ENCODE peak calls at places on chromosomes 2 and 18, in eight cellular contexts. A, Y, B, O, P, S, T and D are unnamed samples.

GRCh38 chr2:144860421-144860820 is 340.5 kb upstream of the ZEB2 start:
- DNase-seq in B (no peak), T (no peak), S (no peak), A (no peak), Y (no peak), O (no peak), P (no peak), D (no peak)

GRCh38 chr2:42867093-42868065 is 75.0 kb upstream of the HAAO start:
- DNase-seq in O (no peak), B (no peak), T (no peak), A (no peak), S (no peak), Y (no peak), P (no peak), D (no peak)

GRCh38 chr2:2256011-2256410 is 75.1 kb downstream of the MYT1L start:
- DNase-seq in O (no peak), P (no peak), A (no peak), S (no peak), T (no peak), B (no peak), Y (no peak), D (no peak)

GRCh38 chr2:174259981-174260380 is 11.6 kb upstream of the OLA1 start:
- DNase-seq in Y (no peak), S (peak; percentile 97), A (peak; percentile 80), B (no peak), O (peak; percentile 61), T (no peak), P (no peak), D (no peak)

GRCh38 chr2:141384676-141385075 is 746.1 kb downstream of the LRP1B start:
- DNase-seq in T (no peak), A (peak; percentile 34), S (peak; percentile 9), P (no peak), O (no peak), B (no peak), Y (no peak), D (no peak)

GRCh38 chr18:6638470-6638869 is 91.0 kb upstream of the ARHGAP28 start:
- DNase-seq in B (no peak), A (no peak), O (no peak), S (peak; percentile 15), P (peak; percentile 29), T (no peak), Y (no peak), D (no peak)

GRCh38 chr2:229133155-229133772 is 137.8 kb downstream of the PID1 start:
- DNase-seq in S (peak; percentile 76), P (peak; percentile 58), A (peak; percentile 36), O (no peak), B (peak; percentile 35), T (no peak), Y (no peak), D (no peak)

GRCh38 chr2:71455741-71456569 is 2.6 kb downstream of the DYSF start:
- DNase-seq in S (no peak), B (peak; percentile 63), T (no peak), A (no peak), O (no peak), Y (no peak), P (no peak), D (no peak)

GRCh38 chr2:127219716-127220090 is 396 bp downstream of the CYP27C1 start:
- DNase-seq in T (peak; percentile 68), Y (no peak), A (no peak), S (no peak), O (no peak), P (no peak), B (peak; percentile 82), D (no peak)

GRCh38 chr2:223197046-223197445 is 145.1 kb downstream of the KCNE4 start:
- DNase-seq in B (no peak), S (no peak), Y (no peak), A (peak; percentile 29), T (no peak), O (no peak), P (no peak), D (no peak)

GRCh38 chr18:55088000-55088401 is 128.7 kb upstream of the CCDC68 start:
- DNase-seq in Y (no peak), A (no peak), O (no peak), B (no peak), S (no peak), T (no peak), P (no peak), D (no peak)

GRCh38 chr2:647003-647560 is 30.1 kb downstream of the TMEM18 start:
- DNase-seq in Y (no peak), P (no peak), B (no peak), A (no peak), T (peak; percentile 48), S (no peak), O (no peak), D (no peak)

GRCh38 chr2:160266078-160266551 is 66.0 kb upstream of the ITGB6 start:
- DNase-seq in A (no peak), B (no peak), T (no peak), P (no peak), O (no peak), S (no peak), Y (no peak), D (no peak)

GRCh38 chr18:77131100-77131651 is 1.4 kb downstream of the MBP start:
- DNase-seq in A (no peak), B (no peak), T (peak; percentile 64), Y (no peak), P (peak; percentile 75), S (peak; percentile 32), O (no peak), D (no peak)

GRCh38 chr18:45505497-45506206 is 109.6 kb upstream of the SLC14A2 start:
- DNase-seq in O (no peak), A (peak; percentile 32), P (no peak), B (no peak), T (no peak), Y (no peak), S (peak; percentile 46), D (no peak)

DNA sequence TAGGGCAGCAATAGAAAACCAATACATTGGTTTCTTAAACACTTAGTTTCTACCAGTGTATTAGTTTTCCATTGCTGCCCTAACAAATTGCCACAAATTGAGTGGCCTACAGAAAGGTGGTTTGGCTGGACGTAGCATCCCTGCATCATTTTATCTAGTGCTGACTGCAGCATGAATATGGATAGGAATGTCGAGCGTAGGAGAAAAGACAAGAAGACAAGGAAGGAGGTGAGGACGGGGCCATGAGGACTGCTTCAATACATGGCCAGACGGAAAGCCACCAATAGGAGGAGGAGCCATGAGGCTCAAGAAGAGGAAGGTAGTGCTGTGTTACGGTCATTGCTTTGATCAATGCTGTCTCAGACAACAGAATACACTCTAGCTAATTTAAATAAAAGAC is 154.5 kb upstream of the NDUFV2 start:
- DNase-seq in B (no peak), A (peak; percentile 10), Y (no peak), O (no peak), T (no peak), S (no peak), P (no peak), D (no peak)
- H3K27ac ChIP-seq in B (peak overlapping the region; percentile 94), A (peak overlapping the region; percentile 80), Y (no peak overlapping the region), O (peak overlapping the region; percentile 97), T (peak overlapping the region; percentile 90), S (peak overlapping the region; percentile 86), P (no peak overlapping the region), D (peak overlapping the region; percentile 55)

DNA sequence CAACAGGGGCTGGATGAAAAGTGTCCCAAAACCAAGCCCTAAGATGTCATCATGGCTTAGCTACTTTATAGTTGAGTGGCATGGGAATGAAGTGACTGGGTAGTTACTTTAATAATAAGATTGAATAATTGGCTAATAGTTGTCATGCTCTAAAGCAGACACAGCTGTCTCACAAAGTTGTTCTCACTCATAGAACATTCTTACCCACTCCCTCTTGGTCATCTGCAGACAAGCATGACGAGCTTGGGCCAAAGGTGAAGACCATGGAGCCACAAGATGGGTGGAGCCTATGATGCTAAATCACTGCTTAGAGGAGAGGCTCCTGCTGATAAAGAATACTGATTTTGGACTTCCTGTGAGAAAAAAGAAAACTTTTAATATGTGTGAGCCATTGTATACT is 62.4 kb upstream of the MMADHC start:
- DNase-seq in T (no peak), B (no peak), O (no peak), A (peak; percentile 89), Y (no peak), P (no peak), S (peak; percentile 69), D (no peak)
- H3K4me3 ChIP-seq in T (no peak overlapping the region), B (no peak overlapping the region), O (no peak overlapping the region), A (no peak overlapping the region), Y (no peak overlapping the region), P (no peak overlapping the region), S (no peak overlapping the region), D (no peak overlapping the region)

GRCh38 chr2:197838589-197838988 is 34.2 kb downstream of the PLCL1 start:
- DNase-seq in O (no peak), B (no peak), Y (no peak), S (no peak), T (no peak), A (no peak), P (no peak), D (no peak)
- H3K27ac ChIP-seq in O (no peak overlapping the region), B (peak overlapping the region; percentile 61), Y (no peak overlapping the region), S (peak overlapping the region; percentile 1), T (peak overlapping the region; percentile 56), A (no peak overlapping the region), P (no peak overlapping the region), D (no peak overlapping the region)

GRCh38 chr2:47518497-47519146 is 115.7 kb downstream of the MSH2 start:
- DNase-seq in Y (no peak), T (no peak), O (no peak), S (no peak), A (no peak), B (no peak), P (no peak), D (no peak)

GRCh38 chr2:47520825-47521665 is 118.1 kb downstream of the MSH2 start:
- DNase-seq in Y (no peak), S (peak; percentile 55), P (peak; percentile 61), T (no peak), O (no peak), A (no peak), B (peak; percentile 96), D (peak; percentile 83)

GRCh38 chr2:47519147-47519537 is 116.2 kb downstream of the MSH2 start:
- DNase-seq in S (no peak), P (no peak), Y (no peak), B (no peak), T (no peak), A (no peak), O (no peak), D (peak; percentile 73)

GRCh38 chr2:47520302-47520630 is 117.3 kb downstream of the MSH2 start:
- DNase-seq in A (no peak), Y (no peak), B (peak; percentile 54), S (no peak), P (no peak), T (no peak), O (no peak), D (peak; percentile 62)

DNA sequence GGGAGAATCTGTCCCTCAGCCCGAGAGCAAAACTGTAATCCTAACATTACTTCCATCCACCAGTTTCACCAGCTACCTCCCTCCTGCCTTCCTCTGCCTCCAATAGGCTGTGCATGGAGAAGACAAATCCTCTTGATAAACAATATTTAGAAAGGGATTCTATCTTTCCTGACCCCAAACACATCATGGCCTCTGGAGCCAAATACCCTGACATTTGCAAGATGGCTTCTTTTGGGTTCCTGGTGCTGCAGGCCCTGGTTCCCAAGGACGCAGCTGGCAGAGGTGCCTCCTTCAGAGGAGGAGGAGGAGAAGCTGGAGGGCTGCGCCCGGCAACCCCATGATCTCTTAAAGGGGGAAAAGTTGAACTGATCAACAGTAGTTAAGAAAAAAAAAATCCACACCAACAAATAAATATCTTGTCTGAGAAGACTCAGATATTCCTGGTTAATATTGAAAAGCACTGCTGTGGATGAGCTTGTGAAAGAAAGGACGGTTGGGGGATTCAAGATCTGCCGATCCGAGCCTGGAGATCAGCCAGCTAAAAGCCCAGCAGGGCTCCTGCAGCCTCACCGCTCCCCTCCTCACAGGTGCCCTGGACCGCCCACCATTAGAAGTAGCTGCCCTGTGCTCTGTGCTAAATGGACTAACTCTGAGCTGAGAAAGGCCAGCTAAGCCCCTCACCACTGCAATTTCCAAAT is 116.8 kb downstream of the MSH2 start:
- DNase-seq in T (no peak), A (no peak), Y (no peak), B (no peak), S (no peak), O (no peak), P (no peak), D (no peak)
- H3K4me3 ChIP-seq in T (no peak overlapping the region), A (no peak overlapping the region), Y (no peak overlapping the region), B (no peak overlapping the region), S (no peak overlapping the region), O (no peak overlapping the region), P (no peak overlapping the region), D (no peak overlapping the region)